ENCODE peak calls at places on chromosomes 16 and 17, in four cellular contexts. Q is IMR-90, Z is H9, C is H1. O is an unnamed sample.

GRCh38 chr16:12158428-12158827 is 181.9 kb downstream of the SNX29 start:
- DNase-seq in Z (no peak), Q (peak), C (no peak), O (no peak)

GRCh38 chr16:87556941-87557459 is 45.3 kb upstream of the JPH3 start:
- DNase-seq in C (no peak), Z (no peak), Q (peak), O (no peak)

GRCh38 chr17:47803201-47803600 is 18.4 kb downstream of the OSBPL7 start:
- DNase-seq in C (no peak), Q (no peak), Z (no peak), O (no peak)

GRCh38 chr16:67910162-67910561 is 17.1 kb downstream of the PSKH1 start:
- DNase-seq in Q (peak), Z (no peak), C (no peak), O (no peak)

GRCh38 chr17:9484789-9485188 is 90.8 kb downstream of the STX8 start:
- DNase-seq in Z (no peak), C (no peak), Q (peak), O (no peak)

GRCh38 chr17:66957343-66957742 is 7.2 kb upstream of the CACNG4 start:
- DNase-seq in Q (no peak), C (no peak), Z (no peak), O (no peak)

GRCh38 chr16:86635181-86635580 is 56.8 kb downstream of the FOXL1 start:
- DNase-seq in Q (no peak), C (no peak), Z (no peak), O (no peak)

GRCh38 chr16:5447734-5448133 is 350.1 kb upstream of the EEF2KMT start:
- DNase-seq in Z (no peak), Q (no peak), C (no peak), O (peak)

GRCh38 chr16:14369734-14370598 is 260.1 kb downstream of the PARN start:
- DNase-seq in Z (no peak), Q (no peak), C (no peak), O (no peak)

GRCh38 chr16:69286941-69287713 is 24.0 kb upstream of the VPS4A start:
- DNase-seq in Q (peak), Z (no peak), C (no peak), O (peak)

GRCh38 chr17:7023576-7024401 is 939 bp downstream of the BCL6B start:
- DNase-seq in Z (peak), Q (peak), C (peak), O (peak)

GRCh38 chr17:34990921-34991365 is 10.6 kb downstream of the LIG3 start:
- DNase-seq in C (no peak), Z (no peak), Q (peak), O (no peak)

GRCh38 chr16:2713985-2714774 is 5.8 kb downstream of the PRSS27 start:
- DNase-seq in Q (no peak), C (no peak), Z (no peak), O (no peak)

GRCh38 chr16:9316008-9316407 is 224.6 kb downstream of the HAPSTR1 start:
- DNase-seq in C (no peak), Z (no peak), Q (no peak), O (no peak)

GRCh38 chr16:17367932-17368331 is 102.8 kb downstream of the XYLT1 start:
- DNase-seq in C (peak), Q (peak), Z (peak), O (peak)

GRCh38 chr17:43581581-43581980 is 35.4 kb upstream of the ETV4 start:
- DNase-seq in Q (no peak), C (no peak), Z (no peak), O (no peak)

GRCh38 chr17:73393381-73393780 is 81.6 kb upstream of the CDC42EP4 start:
- DNase-seq in Z (peak), Q (no peak), C (no peak), O (no peak)

GRCh38 chr16:69599731-69600130 is 34.0 kb downstream of the NFAT5 start:
- DNase-seq in C (no peak), Z (no peak), Q (no peak), O (no peak)

GRCh38 chr17:29111816-29112499 is 68.2 kb downstream of the MYO18A start:
- DNase-seq in Z (peak), C (peak), Q (peak), O (peak)

GRCh38 chr16:11203111-11203623 is 52.8 kb downstream of the SOCS1 start:
- DNase-seq in Q (no peak), Z (no peak), C (no peak), O (no peak)

GRCh38 chr17:4332296-4332970 is 34.0 kb downstream of the UBE2G1 start:
- DNase-seq in Z (no peak), Q (peak), C (no peak), O (peak)

GRCh38 chr17:416293-417206 is 63.9 kb upstream of the RPH3AL start:
- DNase-seq in Z (no peak), C (no peak), Q (no peak), O (peak)

GRCh38 chr17:75899767-75900468 is 3.2 kb upstream of the TRIM65 start:
- DNase-seq in Q (no peak), C (no peak), Z (no peak), O (no peak)

GRCh38 chr17:64357191-64357981 is 33.3 kb downstream of the PECAM1 start:
- DNase-seq in Q (peak), Z (peak), C (no peak), O (peak)

GRCh38 chr17:83202002-83203000 is 122.9 kb downstream of the METRNL start:
- DNase-seq in Q (no peak), C (peak), Z (no peak), O (no peak)

GRCh38 chr16:88857728-88858339 is 907 bp downstream of the TRAPPC2L start:
- DNase-seq in Q (peak), C (peak), Z (peak), O (peak)

GRCh38 chr17:4509402-4509801 is 10.7 kb downstream of the SPNS2 start:
- DNase-seq in C (no peak), Q (no peak), Z (no peak), O (no peak)

GRCh38 chr16:23823475-23824407 is 12.0 kb upstream of the PRKCB start:
- DNase-seq in Q (no peak), C (no peak), Z (no peak), O (peak)

GRCh38 chr17:14078027-14078426 is 8.7 kb downstream of the COX10 start:
- DNase-seq in C (no peak), Q (no peak), Z (no peak), O (no peak)

GRCh38 chr17:60914078-60914477 is 236.4 kb downstream of the BCAS3 start:
- DNase-seq in Q (peak), C (no peak), Z (no peak), O (no peak)

GRCh38 chr16:3408561-3409197 is 7.7 kb downstream of the ZNF174 start:
- DNase-seq in Q (no peak), C (no peak), Z (no peak), O (no peak)

GRCh38 chr17:45090711-45091110 is 29.6 kb downstream of the NMT1 start:
- DNase-seq in Q (peak), Z (no peak), C (no peak), O (peak)

GRCh38 chr17:7043544-7044268 is at the start of gene SLC16A11:
- DNase-seq in C (peak), Q (peak), Z (no peak), O (no peak)

GRCh38 chr17:20066253-20066652 is 57.1 kb downstream of the SPECC1 start:
- DNase-seq in Q (peak), C (no peak), Z (no peak), O (no peak)

GRCh38 chr17:65261682-65262636 is 124.8 kb downstream of the RGS9 start:
- DNase-seq in C (no peak), Z (no peak), Q (peak), O (no peak)

GRCh38 chr16:1918890-1919679 is 870 bp upstream of the HS3ST6 start:
- DNase-seq in Z (peak), Q (no peak), C (no peak), O (no peak)

GRCh38 chr17:57750109-57750845 is 5.2 kb upstream of the CCDC182 start:
- DNase-seq in Q (no peak), C (no peak), Z (no peak), O (peak)

DNA sequence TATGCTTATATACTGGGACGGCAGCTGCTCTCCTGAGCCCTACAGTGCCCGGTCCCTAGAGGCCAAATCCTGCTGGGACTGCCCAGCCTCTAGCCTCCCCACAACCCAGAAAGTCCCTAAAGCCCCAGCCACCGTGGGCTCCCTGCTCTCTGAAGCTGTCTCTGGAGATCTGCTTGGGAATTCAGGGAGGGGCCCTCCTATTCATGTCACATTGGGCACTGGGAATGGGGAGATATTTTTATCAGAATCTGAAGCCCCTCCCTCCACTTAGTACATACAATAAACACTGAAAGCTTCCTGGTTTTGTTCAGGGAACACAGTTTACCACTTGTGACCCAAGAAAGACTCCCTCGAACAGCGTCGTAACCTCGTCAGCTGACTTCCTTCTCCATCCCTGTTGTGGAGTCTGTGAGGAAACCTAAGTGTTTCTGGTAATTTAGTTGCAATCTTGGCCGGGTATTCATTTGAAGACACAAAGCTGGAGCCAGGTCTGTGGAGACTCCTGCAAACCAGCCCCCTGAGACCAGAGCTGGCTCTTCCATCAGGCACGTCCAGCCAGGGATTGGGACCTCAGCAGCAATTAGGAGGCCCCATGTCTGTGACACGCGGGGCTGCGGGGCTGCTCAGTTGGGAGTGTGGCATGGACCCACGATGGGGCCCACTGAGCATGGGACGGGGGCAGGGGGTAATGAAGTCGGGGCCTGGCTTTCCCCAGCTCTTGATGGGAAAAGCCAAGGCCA is 38.5 kb downstream of the PGS1 start:
- DNase-seq in Q (no peak), Z (no peak), C (no peak), O (no peak)
- H3K9ac ChIP-seq in Q (peak), Z (no peak), C (no peak), O (no peak)

GRCh38 chr17:81962499-81963441 is 1.8 kb upstream of the NOTUM start:
- DNase-seq in Z (no peak), C (no peak), Q (no peak), O (no peak)

GRCh38 chr17:81961554-81962498 is 839 bp upstream of the NOTUM start:
- DNase-seq in Q (no peak), Z (no peak), C (peak), O (no peak)

GRCh38 chr17:81960130-81960958 is 643 bp downstream of the NOTUM start:
- DNase-seq in Z (peak), Q (no peak), C (peak), O (peak)

GRCh38 chr17:81959362-81960129 is 1.4 kb downstream of the NOTUM start:
- DNase-seq in C (peak), Z (peak), Q (peak), O (peak)

GRCh38 chr17:81961087-81961514 is at the start of gene NOTUM:
- DNase-seq in Z (no peak), C (peak), Q (peak), O (peak)
- H2BK5ac ChIP-seq in Z (no peak), C (no peak), Q (no peak), O (no peak)

GRCh38 chr16:57242650-57243049 is 2.4 kb upstream of the ARL2BP start:
- DNase-seq in Z (no peak), C (no peak), Q (no peak), O (no peak)

GRCh38 chr16:57240872-57241271 is 4.2 kb upstream of the ARL2BP start:
- DNase-seq in C (no peak), Z (no peak), Q (no peak), O (no peak)

GRCh38 chr16:57245472-57246113 is 534 bp downstream of the ARL2BP start:
- DNase-seq in C (no peak), Q (no peak), Z (no peak), O (no peak)

GRCh38 chr16:57244767-57245471 is at the start of gene ARL2BP:
- DNase-seq in Z (peak), C (peak), Q (peak), O (peak)

DNA sequence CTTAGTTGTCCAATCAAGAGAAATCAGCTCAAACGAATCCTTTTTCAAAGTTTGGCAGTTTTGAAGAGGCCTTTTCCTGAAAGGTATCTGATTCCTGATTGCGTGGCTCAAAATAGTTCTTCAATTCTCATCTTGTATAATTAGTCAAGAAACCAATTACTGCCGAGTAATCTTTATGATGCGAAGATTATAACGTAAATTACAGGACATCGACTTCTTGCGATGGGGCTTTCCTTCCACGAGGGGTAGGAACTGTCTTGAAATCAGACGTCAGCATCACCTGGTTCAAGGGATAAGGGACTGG is 644 bp upstream of the ARL2BP start:
- DNase-seq in Z (no peak), Q (no peak), C (no peak), O (no peak)
- H3K56ac ChIP-seq in Z (no peak), Q (peak), C (peak), O (peak)

GRCh38 chr17:79985361-79985760 is 50.3 kb downstream of the TBC1D16 start:
- DNase-seq in Q (no peak), Z (no peak), C (no peak), O (no peak)
- H3K9ac ChIP-seq in Q (no peak), Z (no peak), C (no peak), O (no peak)

DNA sequence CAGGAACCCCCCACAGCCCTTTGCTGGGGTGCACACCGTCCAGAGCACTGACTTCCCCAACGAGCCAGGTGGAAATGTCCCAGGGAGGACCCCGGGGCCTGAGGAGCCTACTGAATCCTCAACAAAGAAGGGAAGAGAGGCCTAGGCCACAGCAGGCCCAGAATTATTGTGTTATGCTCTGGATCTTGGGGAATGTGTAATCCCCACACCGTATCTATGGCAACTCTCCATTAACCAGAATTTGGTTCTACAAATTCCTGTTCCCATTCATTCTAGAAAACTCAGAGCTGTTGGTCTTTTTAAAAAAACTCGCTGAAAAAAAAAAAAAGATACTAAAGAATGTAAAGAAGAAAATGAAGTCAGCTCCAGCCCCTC is 69.7 kb downstream of the SREBF1 start:
- DNase-seq in Q (peak), C (no peak), Z (no peak), O (no peak)
- H2BK5ac ChIP-seq in Q (no peak), C (no peak), Z (no peak), O (no peak)

O was measured in mesendoderm.